ENCODE peak calls at places on chromosome 12, in four cellular contexts. One of them, this sample, is unnamed. For H3K4me1, the result is how much of the 10 kb centered on the place peaks cover.

GRCh38 chr12:68641138-68641537 is 30.4 kb downstream of the RAP1B start:
- DNase-seq in HepG2: no peak
- DNase-seq in GM12878: peak
- DNase-seq in H1: no peak
- DNase-seq in this sample: no peak

GRCh38 chr12:89160716-89161123 is 191.6 kb downstream of the DUSP6 start:
- DNase-seq in HepG2: no peak
- DNase-seq in GM12878: no peak
- DNase-seq in H1: no peak
- DNase-seq in this sample: no peak

GRCh38 chr12:50401383-50402155 is 884 bp downstream of the LARP4 start:
- DNase-seq in HepG2: no peak
- DNase-seq in GM12878: no peak
- DNase-seq in H1: no peak
- DNase-seq in this sample: no peak

GRCh38 chr12:111012918-111013317 is 92.5 kb upstream of the MYL2 start:
- DNase-seq in HepG2: no peak
- DNase-seq in GM12878: no peak
- DNase-seq in H1: no peak
- DNase-seq in this sample: no peak

GRCh38 chr12:48038085-48038484 is 33.8 kb upstream of the COL2A1 start:
- DNase-seq in HepG2: no peak
- DNase-seq in GM12878: no peak
- DNase-seq in H1: no peak
- DNase-seq in this sample: no peak

GRCh38 chr12:85805654-85806053 is 30.6 kb downstream of the RASSF9 start:
- DNase-seq in HepG2: no peak
- DNase-seq in GM12878: no peak
- DNase-seq in H1: no peak
- DNase-seq in this sample: no peak

GRCh38 chr12:2494490-2495192 is 300.1 kb upstream of the FKBP4 start:
- DNase-seq in HepG2: no peak
- DNase-seq in GM12878: no peak
- DNase-seq in H1: no peak
- DNase-seq in this sample: no peak

GRCh38 chr12:86414201-86414600 is 158.0 kb upstream of the MGAT4C start:
- DNase-seq in HepG2: no peak
- DNase-seq in GM12878: no peak
- DNase-seq in H1: no peak
- DNase-seq in this sample: no peak

GRCh38 chr12:32515137-32515860 is 115.9 kb downstream of the FGD4 start:
- DNase-seq in HepG2: no peak
- DNase-seq in GM12878: no peak
- DNase-seq in H1: no peak
- DNase-seq in this sample: no peak

GRCh38 chr12:16130359-16130758 is 147.1 kb downstream of the SLC15A5 start:
- DNase-seq in HepG2: no peak
- DNase-seq in GM12878: no peak
- DNase-seq in H1: no peak
- DNase-seq in this sample: no peak

GRCh38 chr12:1607940-1608782 is 13.8 kb upstream of the FBXL14 start:
- DNase-seq in HepG2: no peak
- DNase-seq in GM12878: no peak
- DNase-seq in H1: no peak
- DNase-seq in this sample: no peak

GRCh38 chr12:123522164-123522563 is 11.4 kb downstream of the RILPL1 start:
- DNase-seq in HepG2: no peak
- DNase-seq in GM12878: no peak
- DNase-seq in H1: no peak
- DNase-seq in this sample: no peak

GRCh38 chr12:10033783-10034381 is 3.4 kb downstream of the CLEC9A start:
- DNase-seq in HepG2: no peak
- DNase-seq in GM12878: no peak
- DNase-seq in H1: no peak
- DNase-seq in this sample: no peak

GRCh38 chr12:58504539-58504938 is 415.8 kb downstream of the LRIG3 start:
- DNase-seq in HepG2: no peak
- DNase-seq in GM12878: no peak
- DNase-seq in H1: no peak
- DNase-seq in this sample: no peak

DNA sequence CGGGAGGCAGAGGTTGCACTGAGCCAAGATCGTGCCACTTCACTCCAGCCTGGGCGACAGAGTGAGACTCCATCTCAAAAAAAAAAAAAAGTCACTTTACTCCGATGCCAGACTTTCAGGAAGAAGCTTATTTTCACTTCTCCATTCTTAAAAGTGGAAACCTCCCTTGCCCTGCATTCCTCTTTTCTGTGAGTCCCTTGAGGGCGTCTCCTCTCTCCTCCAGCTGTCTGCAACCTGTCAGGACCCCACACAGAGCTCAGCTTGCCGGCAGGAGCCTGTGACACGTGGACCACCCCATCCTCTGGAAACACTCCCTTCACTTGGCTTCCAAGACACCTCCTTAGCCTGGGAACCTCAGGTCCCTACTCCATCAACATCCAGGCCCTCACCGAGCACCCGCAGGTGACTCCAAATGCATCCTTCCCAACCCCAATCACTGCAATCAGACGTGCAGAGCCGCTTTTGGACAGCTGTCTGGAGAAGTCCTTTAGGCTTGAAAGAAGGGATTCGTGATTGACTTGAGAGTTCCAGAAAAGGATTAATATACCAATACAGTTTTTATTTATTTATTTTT is 34.3 kb downstream of the SLC15A4 start:
- DNase-seq in HepG2: no peak
- DNase-seq in GM12878: no peak
- DNase-seq in H1: no peak
- DNase-seq in this sample: no peak
- H3K4me1 ChIP-seq in HepG2: under half
- H3K4me1 ChIP-seq in GM12878: under half
- H3K4me1 ChIP-seq in H1: under half
- H3K4me1 ChIP-seq in this sample: under half

GRCh38 chr12:66191547-66192126 is 2.6 kb downstream of the IRAK3 start:
- DNase-seq in HepG2: no peak
- DNase-seq in GM12878: no peak
- DNase-seq in H1: no peak
- DNase-seq in this sample: no peak

GRCh38 chr12:66189476-66189823 is 436 bp downstream of the IRAK3 start:
- DNase-seq in HepG2: no peak
- DNase-seq in GM12878: no peak
- DNase-seq in H1: no peak
- DNase-seq in this sample: no peak

GRCh38 chr12:66188584-66189475 is at the start of gene IRAK3:
- DNase-seq in HepG2: no peak
- DNase-seq in GM12878: no peak
- DNase-seq in H1: peak
- DNase-seq in this sample: no peak

GRCh38 chr12:66187822-66188221 is 1.2 kb upstream of the IRAK3 start:
- DNase-seq in HepG2: no peak
- DNase-seq in GM12878: no peak
- DNase-seq in H1: no peak
- DNase-seq in this sample: no peak

GRCh38 chr12:66190519-66191406 is 1.7 kb downstream of the IRAK3 start:
- DNase-seq in HepG2: no peak
- DNase-seq in GM12878: no peak
- DNase-seq in H1: no peak
- DNase-seq in this sample: no peak
- H3K4me3 ChIP-seq in HepG2: no peak
- H3K4me3 ChIP-seq in GM12878: peak
- H3K4me3 ChIP-seq in H1: no peak
- H3K4me3 ChIP-seq in this sample: no peak

DNA sequence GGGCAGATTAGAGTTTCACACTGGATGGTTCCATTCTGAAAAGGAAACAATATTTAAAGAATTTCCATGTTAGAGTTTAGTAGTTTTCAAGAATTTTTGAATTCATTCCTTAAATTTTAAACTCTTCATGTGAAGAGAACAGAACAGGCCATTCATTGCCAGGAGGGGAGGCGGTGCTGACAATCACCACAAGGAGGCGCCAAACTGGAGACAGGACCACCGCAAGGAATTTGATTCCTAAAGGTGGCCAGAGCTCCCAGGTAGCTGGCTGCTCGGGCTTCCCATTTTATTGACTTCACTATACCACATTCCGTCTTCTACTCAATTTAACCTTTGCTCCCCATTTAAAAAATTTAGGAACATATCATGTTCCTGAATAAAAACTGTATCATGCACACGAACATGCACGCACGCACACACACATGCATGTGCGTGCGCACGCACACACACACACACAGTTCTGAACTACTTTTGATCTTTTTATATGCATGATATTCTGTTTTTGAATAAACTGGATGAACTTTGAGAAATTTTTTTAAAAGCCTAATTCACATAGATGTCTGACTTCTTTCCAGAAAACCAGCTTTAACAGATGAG is 101.2 kb downstream of the NELL2 start:
- DNase-seq in HepG2: peak
- DNase-seq in GM12878: no peak
- DNase-seq in H1: peak
- DNase-seq in this sample: peak
- TF ChIP-seq SUZ12 in HepG2: no peak
- TF ChIP-seq SUZ12 in GM12878: no peak
- TF ChIP-seq SUZ12 in H1: no peak
- TF ChIP-seq SUZ12 in this sample: no peak

GRCh38 chr12:64780531-64781373 is 21.5 kb upstream of the GNS start:
- DNase-seq in HepG2: no peak
- DNase-seq in GM12878: no peak
- DNase-seq in H1: peak
- DNase-seq in this sample: no peak

GRCh38 chr12:64779349-64779974 is 20.3 kb upstream of the GNS start:
- DNase-seq in HepG2: no peak
- DNase-seq in GM12878: no peak
- DNase-seq in H1: no peak
- DNase-seq in this sample: no peak

GRCh38 chr12:64782181-64782580 is 23.0 kb upstream of the GNS start:
- DNase-seq in HepG2: no peak
- DNase-seq in GM12878: no peak
- DNase-seq in H1: no peak
- DNase-seq in this sample: no peak

GRCh38 chr12:64780220-64780530 is 21.0 kb upstream of the GNS start:
- DNase-seq in HepG2: no peak
- DNase-seq in GM12878: no peak
- DNase-seq in H1: peak
- DNase-seq in this sample: no peak

DNA sequence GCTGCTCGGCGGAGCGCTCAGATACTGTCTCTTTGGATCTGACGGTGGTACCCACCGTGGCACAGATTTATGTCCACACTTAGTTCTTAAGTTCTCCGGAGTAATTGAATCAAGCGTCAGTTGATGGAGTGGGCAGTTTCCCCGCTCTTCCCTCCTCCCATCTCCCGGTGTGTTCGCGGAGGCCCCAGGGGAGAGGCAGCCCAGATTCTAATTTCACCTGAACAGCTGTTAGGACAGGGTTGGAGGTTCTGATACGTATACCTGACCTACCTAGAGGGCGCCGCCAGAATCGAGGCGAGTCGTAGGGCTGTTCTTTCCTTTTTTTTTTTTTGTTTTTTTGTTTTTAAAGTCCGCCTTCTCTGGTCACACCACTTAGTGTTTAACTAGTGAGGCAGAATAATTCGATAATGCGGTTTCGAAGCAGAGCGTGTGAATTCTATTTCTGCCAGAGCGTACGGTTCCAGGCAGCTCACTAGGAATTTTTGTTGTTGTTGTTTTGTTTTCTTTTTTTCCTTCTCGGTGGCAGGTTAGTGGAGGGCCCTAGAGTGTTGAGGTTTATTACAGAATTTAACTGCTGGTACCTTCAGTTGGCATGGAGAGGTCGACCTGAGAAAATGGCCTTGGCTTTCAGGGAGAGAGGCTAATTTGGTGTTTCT is 22.3 kb upstream of the GNS start:
- DNase-seq in HepG2: no peak
- DNase-seq in GM12878: no peak
- DNase-seq in H1: no peak
- DNase-seq in this sample: no peak
- H3K4me1 ChIP-seq in HepG2: under half
- H3K4me1 ChIP-seq in GM12878: under half
- H3K4me1 ChIP-seq in H1: under half
- H3K4me1 ChIP-seq in this sample: under half

DNA sequence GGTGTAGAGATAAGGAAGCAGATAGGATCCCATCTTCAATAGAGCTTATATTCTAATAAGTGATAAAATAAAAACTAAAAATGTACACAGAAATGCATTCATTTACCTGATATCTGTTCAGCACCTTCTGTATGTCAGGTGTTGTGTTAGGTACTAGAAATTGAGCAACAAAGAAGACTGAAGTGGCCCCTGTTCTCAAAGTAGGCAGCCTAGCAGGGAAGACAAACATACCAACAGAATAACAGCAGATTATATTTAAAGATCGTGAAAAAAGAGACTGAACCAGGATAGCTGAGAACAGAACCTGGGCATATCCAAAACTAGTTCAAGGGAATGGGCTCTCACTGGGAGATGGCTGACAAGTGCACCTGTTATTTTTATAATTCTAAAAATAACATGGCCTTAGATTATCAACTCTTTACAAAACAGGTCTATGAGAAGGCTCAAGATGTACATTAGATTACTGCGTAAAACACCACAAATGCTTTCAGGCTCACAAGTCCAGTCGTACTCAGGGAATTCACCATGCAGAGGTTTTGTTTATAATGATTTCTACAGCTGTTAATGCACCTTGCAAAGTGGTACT is 16.3 kb downstream of the ANO6 start:
- DNase-seq in HepG2: no peak
- DNase-seq in GM12878: no peak
- DNase-seq in H1: no peak
- DNase-seq in this sample: no peak
- H3K4me3 ChIP-seq in HepG2: no peak
- H3K4me3 ChIP-seq in GM12878: peak
- H3K4me3 ChIP-seq in H1: no peak
- H3K4me3 ChIP-seq in this sample: no peak

DNA sequence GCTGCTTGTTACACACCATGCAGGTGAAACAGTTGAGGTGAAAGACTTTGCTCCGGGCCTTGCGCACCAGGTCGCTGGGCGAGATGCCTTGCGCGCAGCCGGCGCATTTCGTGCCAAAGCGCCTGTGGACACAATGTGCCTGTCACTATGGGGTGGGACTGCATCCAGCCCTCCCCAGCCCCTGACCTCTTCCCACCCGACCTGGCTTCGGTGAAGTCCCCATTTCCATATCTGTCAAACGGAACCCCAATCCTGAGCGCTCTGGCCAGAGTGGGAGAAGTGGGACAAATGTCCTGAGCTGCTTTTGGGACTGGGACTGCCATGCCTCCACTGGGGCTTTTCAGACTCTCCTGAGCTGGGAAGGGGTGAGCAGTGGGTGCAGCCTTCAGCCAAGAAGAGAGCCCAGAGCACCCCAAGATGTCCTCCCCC is 2.4 kb downstream of the LHX5 start:
- DNase-seq in HepG2: no peak
- DNase-seq in GM12878: no peak
- DNase-seq in H1: no peak
- DNase-seq in this sample: no peak
- TF ChIP-seq SUZ12 in HepG2: no peak
- TF ChIP-seq SUZ12 in GM12878: no peak
- TF ChIP-seq SUZ12 in H1: no peak
- TF ChIP-seq SUZ12 in this sample: no peak